ENCODE peak calls at places on chromosomes 1 and 21, in six cellular contexts. One of them, this sample, is unnamed.
A peak's percentile ranks its signal among the peaks of the same experiment; 100 is the strongest.

GRCh38 chr1:234775477-234776246 is 165.7 kb upstream of the IRF2BP2 start:
- DNase-seq in IMR-90: no peak
- DNase-seq in breast epithelium: peak; percentile 15
- DNase-seq in HCT116: no peak
- DNase-seq in A549: no peak
- DNase-seq in heart left ventricle: no peak
- DNase-seq in this sample: no peak

GRCh38 chr1:45954401-45954847 is 151.0 kb downstream of the MAST2 start:
- DNase-seq in heart left ventricle: no peak
- DNase-seq in IMR-90: peak; percentile 82
- DNase-seq in A549: peak; percentile 74
- DNase-seq in HCT116: peak; percentile 4
- DNase-seq in breast epithelium: no peak
- DNase-seq in this sample: no peak

GRCh38 chr1:217133958-217134856 is 411.0 kb upstream of the ESRRG start:
- DNase-seq in IMR-90: peak; percentile 21
- DNase-seq in breast epithelium: no peak
- DNase-seq in heart left ventricle: no peak
- DNase-seq in A549: peak; percentile 15
- DNase-seq in HCT116: no peak
- DNase-seq in this sample: no peak

GRCh38 chr21:40839551-40839950 is 7.4 kb downstream of the DSCAM start:
- DNase-seq in HCT116: no peak
- DNase-seq in heart left ventricle: no peak
- DNase-seq in A549: no peak
- DNase-seq in IMR-90: no peak
- DNase-seq in breast epithelium: no peak
- DNase-seq in this sample: no peak

GRCh38 chr1:98906761-98907301 is 97.8 kb downstream of the PLPPR5 start:
- DNase-seq in breast epithelium: no peak
- DNase-seq in heart left ventricle: no peak
- DNase-seq in HCT116: no peak
- DNase-seq in A549: no peak
- DNase-seq in IMR-90: no peak
- DNase-seq in this sample: no peak

GRCh38 chr21:38869946-38870345 is 64.2 kb downstream of the ETS2 start:
- DNase-seq in breast epithelium: no peak
- DNase-seq in HCT116: no peak
- DNase-seq in heart left ventricle: no peak
- DNase-seq in A549: peak; percentile 6
- DNase-seq in IMR-90: peak; percentile 71
- DNase-seq in this sample: no peak

GRCh38 chr21:29481641-29482040 is 182.9 kb downstream of the BACH1 start:
- DNase-seq in breast epithelium: no peak
- DNase-seq in IMR-90: peak; percentile 73
- DNase-seq in heart left ventricle: no peak
- DNase-seq in A549: no peak
- DNase-seq in HCT116: no peak
- DNase-seq in this sample: no peak

GRCh38 chr1:29121951-29122661 is 1.6 kb downstream of the TMEM200B start:
- DNase-seq in heart left ventricle: peak; percentile 32
- DNase-seq in HCT116: no peak
- DNase-seq in breast epithelium: no peak
- DNase-seq in A549: no peak
- DNase-seq in IMR-90: peak; percentile 14
- DNase-seq in this sample: peak; percentile 53

GRCh38 chr1:45521413-45522323 is at the start of gene PRDX1:
- DNase-seq in IMR-90: peak; percentile 94
- DNase-seq in heart left ventricle: peak; percentile 98
- DNase-seq in breast epithelium: peak; percentile 95
- DNase-seq in A549: peak; percentile 95
- DNase-seq in HCT116: peak; percentile 92
- DNase-seq in this sample: peak; percentile 98

GRCh38 chr1:88892146-88892877 is 945 bp upstream of the GTF2B start:
- DNase-seq in A549: peak; percentile 95
- DNase-seq in heart left ventricle: no peak
- DNase-seq in breast epithelium: no peak
- DNase-seq in HCT116: peak; percentile 89
- DNase-seq in IMR-90: peak; percentile 56
- DNase-seq in this sample: no peak

GRCh38 chr21:36730291-36731281 is 31.7 kb downstream of the SIM2 start:
- DNase-seq in heart left ventricle: no peak
- DNase-seq in IMR-90: no peak
- DNase-seq in A549: no peak
- DNase-seq in HCT116: no peak
- DNase-seq in breast epithelium: no peak
- DNase-seq in this sample: no peak

GRCh38 chr1:160951443-160952128 is 3.0 kb downstream of the ITLN2 start:
- DNase-seq in A549: peak; percentile 70
- DNase-seq in heart left ventricle: peak; percentile 17
- DNase-seq in HCT116: peak; percentile 27
- DNase-seq in breast epithelium: no peak
- DNase-seq in IMR-90: peak; percentile 41
- DNase-seq in this sample: peak; percentile 83

GRCh38 chr1:54944610-54945392 is 35.6 kb upstream of the TMEM61 start:
- DNase-seq in breast epithelium: peak; percentile 53
- DNase-seq in HCT116: peak; percentile 83
- DNase-seq in IMR-90: peak; percentile 85
- DNase-seq in heart left ventricle: peak; percentile 55
- DNase-seq in A549: peak; percentile 80
- DNase-seq in this sample: peak; percentile 89

GRCh38 chr1:31977361-31978131 is 36.1 kb upstream of the KHDRBS1 start:
- DNase-seq in A549: peak; percentile 65
- DNase-seq in HCT116: peak; percentile 67
- DNase-seq in heart left ventricle: no peak
- DNase-seq in breast epithelium: no peak
- DNase-seq in IMR-90: peak; percentile 47
- DNase-seq in this sample: no peak
- TF ChIP-seq CTCF in A549: no peak
- TF ChIP-seq CTCF in HCT116: peak; percentile 62
- TF ChIP-seq CTCF in heart left ventricle: peak; percentile 39
- TF ChIP-seq CTCF in breast epithelium: peak; percentile 14
- TF ChIP-seq CTCF in IMR-90: peak; percentile 39
- TF ChIP-seq CTCF in this sample: no peak

DNA sequence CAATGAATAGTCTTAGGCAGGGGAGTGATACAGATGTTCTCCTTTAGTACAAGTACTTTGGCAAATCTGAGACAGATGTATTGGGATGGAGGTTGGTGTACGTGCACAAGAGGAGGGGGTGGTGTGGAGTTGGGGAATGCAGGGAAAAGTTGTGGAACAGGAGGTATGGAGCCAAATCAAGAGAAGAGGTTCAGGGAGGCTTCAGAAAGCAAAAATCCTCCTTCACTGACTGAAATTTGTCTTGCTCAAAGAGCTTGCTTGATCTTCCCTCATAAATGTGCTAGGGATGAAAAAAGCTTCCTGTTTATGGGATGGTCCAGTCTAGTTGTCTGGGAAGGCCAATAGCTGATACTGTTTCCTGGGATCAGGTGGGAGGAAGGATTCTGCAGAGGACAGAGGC is 5.8 kb downstream of the RNF19B start:
- DNase-seq in heart left ventricle: no peak
- DNase-seq in A549: no peak
- DNase-seq in breast epithelium: no peak
- DNase-seq in IMR-90: no peak
- DNase-seq in HCT116: no peak
- DNase-seq in this sample: no peak
- TF ChIP-seq POLR2A in heart left ventricle: no peak
- TF ChIP-seq POLR2A in A549: no peak
- TF ChIP-seq POLR2A in breast epithelium: no peak
- TF ChIP-seq POLR2A in IMR-90: no peak
- TF ChIP-seq POLR2A in HCT116: no peak
- TF ChIP-seq POLR2A in this sample: no peak

GRCh38 chr1:19433610-19433999 is 51.7 kb downstream of the CAPZB start:
- DNase-seq in heart left ventricle: no peak
- DNase-seq in A549: no peak
- DNase-seq in HCT116: no peak
- DNase-seq in IMR-90: peak; percentile 48
- DNase-seq in breast epithelium: no peak
- DNase-seq in this sample: no peak
- H3K4me1 ChIP-seq in heart left ventricle: peaks cover 87% of the 10 kb centered on the region
- H3K4me1 ChIP-seq in A549: peaks cover 43% of the 10 kb centered on the region
- H3K4me1 ChIP-seq in HCT116: peaks cover 26% of the 10 kb centered on the region
- H3K4me1 ChIP-seq in IMR-90: peaks cover 54% of the 10 kb centered on the region
- H3K4me1 ChIP-seq in breast epithelium: peaks cover 61% of the 10 kb centered on the region
- H3K4me1 ChIP-seq in this sample: peaks cover 66% of the 10 kb centered on the region

GRCh38 chr1:226060976-226061792 is 1.3 kb upstream of the H3-3A start:
- DNase-seq in heart left ventricle: no peak
- DNase-seq in breast epithelium: no peak
- DNase-seq in A549: peak; percentile 28
- DNase-seq in HCT116: no peak
- DNase-seq in IMR-90: no peak
- DNase-seq in this sample: no peak

GRCh38 chr1:226063362-226064167 is 1.0 kb downstream of the H3-3A start:
- DNase-seq in HCT116: no peak
- DNase-seq in breast epithelium: peak; percentile 54
- DNase-seq in heart left ventricle: peak; percentile 56
- DNase-seq in A549: peak; percentile 31
- DNase-seq in IMR-90: peak; percentile 28
- DNase-seq in this sample: peak; percentile 70

GRCh38 chr1:226061793-226062557 is 541 bp upstream of the H3-3A start:
- DNase-seq in breast epithelium: peak; percentile 69
- DNase-seq in A549: peak; percentile 89
- DNase-seq in HCT116: no peak
- DNase-seq in IMR-90: peak; percentile 65
- DNase-seq in heart left ventricle: peak; percentile 85
- DNase-seq in this sample: peak; percentile 91

GRCh38 chr1:226064168-226064815 is 1.8 kb downstream of the H3-3A start:
- DNase-seq in IMR-90: no peak
- DNase-seq in HCT116: no peak
- DNase-seq in A549: peak; percentile 26
- DNase-seq in breast epithelium: no peak
- DNase-seq in heart left ventricle: no peak
- DNase-seq in this sample: peak; percentile 63

GRCh38 chr1:226062558-226063361 is at the start of gene H3-3A:
- DNase-seq in A549: peak; percentile 96
- DNase-seq in IMR-90: peak; percentile 90
- DNase-seq in breast epithelium: peak; percentile 98
- DNase-seq in HCT116: peak; percentile 79
- DNase-seq in heart left ventricle: peak; percentile 99
- DNase-seq in this sample: peak; percentile 99
- TF ChIP-seq CTCF in A549: no peak
- TF ChIP-seq CTCF in IMR-90: no peak
- TF ChIP-seq CTCF in breast epithelium: peak; percentile 23
- TF ChIP-seq CTCF in HCT116: no peak
- TF ChIP-seq CTCF in heart left ventricle: peak; percentile 31
- TF ChIP-seq CTCF in this sample: no peak

GRCh38 chr1:156055649-156056048 is 1.1 kb downstream of the LAMTOR2 start:
- DNase-seq in breast epithelium: no peak
- DNase-seq in IMR-90: no peak
- DNase-seq in HCT116: no peak
- DNase-seq in A549: no peak
- DNase-seq in heart left ventricle: no peak
- DNase-seq in this sample: no peak

GRCh38 chr1:156052862-156053769 is 482 bp downstream of the UBQLN4 start:
- DNase-seq in A549: peak; percentile 80
- DNase-seq in HCT116: peak; percentile 72
- DNase-seq in IMR-90: peak; percentile 69
- DNase-seq in heart left ventricle: peak; percentile 61
- DNase-seq in breast epithelium: peak; percentile 35
- DNase-seq in this sample: peak; percentile 78

GRCh38 chr1:156055343-156055645 is 712 bp downstream of the LAMTOR2 start:
- DNase-seq in A549: no peak
- DNase-seq in heart left ventricle: no peak
- DNase-seq in breast epithelium: no peak
- DNase-seq in HCT116: no peak
- DNase-seq in IMR-90: no peak
- DNase-seq in this sample: no peak

GRCh38 chr1:156053770-156054499 is at the start of gene UBQLN4:
- DNase-seq in A549: peak; percentile 87
- DNase-seq in breast epithelium: peak; percentile 63
- DNase-seq in heart left ventricle: peak; percentile 93
- DNase-seq in HCT116: peak; percentile 67
- DNase-seq in IMR-90: peak; percentile 81
- DNase-seq in this sample: peak; percentile 84

GRCh38 chr1:156054500-156055342 is at the start of gene LAMTOR2:
- DNase-seq in heart left ventricle: peak; percentile 98
- DNase-seq in HCT116: peak; percentile 94
- DNase-seq in A549: peak; percentile 97
- DNase-seq in breast epithelium: peak; percentile 96
- DNase-seq in IMR-90: peak; percentile 94
- DNase-seq in this sample: peak; percentile 99
- TF ChIP-seq POLR2A in heart left ventricle: no peak
- TF ChIP-seq POLR2A in HCT116: peak; percentile 76
- TF ChIP-seq POLR2A in A549: peak; percentile 83
- TF ChIP-seq POLR2A in breast epithelium: peak; percentile 14
- TF ChIP-seq POLR2A in IMR-90: peak; percentile 49
- TF ChIP-seq POLR2A in this sample: no peak

DNA sequence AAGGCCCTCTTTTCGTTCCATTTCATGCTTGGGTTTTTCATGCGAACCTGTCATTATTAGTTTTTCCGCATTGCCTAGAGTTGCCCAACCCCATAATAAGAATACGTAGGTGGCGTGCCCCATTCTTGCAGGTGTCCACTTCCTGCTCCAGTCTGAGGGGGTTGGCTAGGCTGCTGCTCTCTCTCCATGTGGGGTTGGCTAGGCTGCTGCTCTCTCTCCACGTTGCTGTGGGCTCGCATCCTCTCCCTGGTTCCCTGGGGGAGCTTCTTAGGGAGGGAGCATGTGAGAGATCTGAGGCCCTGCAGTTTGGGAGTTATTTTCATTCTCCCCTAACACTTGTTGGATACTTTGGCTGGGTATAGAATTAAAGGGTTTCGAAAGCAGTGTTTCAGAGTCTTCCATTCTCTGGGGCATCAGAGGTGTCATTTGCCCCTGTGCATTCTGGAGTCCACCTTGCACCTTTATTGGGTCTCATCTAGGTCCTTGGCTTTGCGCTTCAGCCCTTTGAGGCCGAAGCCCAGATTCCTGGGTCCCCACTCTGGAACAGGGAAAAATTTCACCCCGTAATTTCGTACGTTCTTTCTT is 8.6 kb downstream of the C1orf35 start:
- DNase-seq in IMR-90: no peak
- DNase-seq in heart left ventricle: no peak
- DNase-seq in HCT116: no peak
- DNase-seq in A549: no peak
- DNase-seq in breast epithelium: no peak
- DNase-seq in this sample: no peak
- H3K4me1 ChIP-seq in IMR-90: peaks cover 14% of the 10 kb centered on the region
- H3K4me1 ChIP-seq in heart left ventricle: peaks cover 43% of the 10 kb centered on the region
- H3K4me1 ChIP-seq in HCT116: no peaks in the 10 kb centered on the region
- H3K4me1 ChIP-seq in A549: peaks cover 12% of the 10 kb centered on the region
- H3K4me1 ChIP-seq in breast epithelium: peaks cover 33% of the 10 kb centered on the region
- H3K4me1 ChIP-seq in this sample: peaks cover 13% of the 10 kb centered on the region

DNA sequence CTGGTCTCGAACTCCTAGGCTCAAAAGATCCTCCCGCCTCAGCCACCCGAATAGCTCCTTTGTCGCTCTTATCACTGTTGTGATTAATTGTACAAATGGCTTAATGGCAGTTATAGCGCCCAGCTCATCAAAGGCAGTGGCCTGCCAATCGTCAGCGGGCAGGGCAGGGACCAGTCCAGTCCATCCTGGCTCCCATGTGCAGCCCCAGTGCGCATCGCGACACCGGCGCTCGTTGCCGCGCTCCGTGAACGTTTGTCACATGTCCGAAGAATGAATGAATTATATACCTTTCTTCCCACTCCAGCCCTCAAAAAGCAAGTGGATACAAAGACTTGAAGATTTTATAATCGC is 18.4 kb downstream of the MTX1 start:
- DNase-seq in HCT116: no peak
- DNase-seq in IMR-90: peak; percentile 38
- DNase-seq in heart left ventricle: peak; percentile 39
- DNase-seq in breast epithelium: peak; percentile 42
- DNase-seq in A549: peak; percentile 73
- DNase-seq in this sample: peak; percentile 75
- TF ChIP-seq CTCF in HCT116: peak; percentile 2
- TF ChIP-seq CTCF in IMR-90: no peak
- TF ChIP-seq CTCF in heart left ventricle: no peak
- TF ChIP-seq CTCF in breast epithelium: no peak
- TF ChIP-seq CTCF in A549: no peak
- TF ChIP-seq CTCF in this sample: no peak